ENCODE peak calls at places on chromosomes 4 and X, in four cellular contexts. One of them, this sample, is unnamed. For H3K4me1, the result is how much of the 10 kb centered on the place peaks cover.

GRCh38 chrX:74179071-74179470 is 124.9 kb upstream of the ZCCHC13 start:
- DNase-seq in sigmoid colon: no peak
- DNase-seq in thyroid gland: no peak
- DNase-seq in heart left ventricle: no peak
- DNase-seq in this sample: no peak

GRCh38 chrX:123424546-123424945 is 240.5 kb downstream of the GRIA3 start:
- DNase-seq in sigmoid colon: no peak
- DNase-seq in thyroid gland: no peak
- DNase-seq in heart left ventricle: no peak
- DNase-seq in this sample: no peak

GRCh38 chrX:80876877-80877276 is 67.2 kb upstream of the BRWD3 start:
- DNase-seq in thyroid gland: no peak
- DNase-seq in heart left ventricle: no peak
- DNase-seq in sigmoid colon: no peak
- DNase-seq in this sample: no peak

GRCh38 chr4:52250124-52250523 is 199.0 kb downstream of the SPATA18 start:
- DNase-seq in sigmoid colon: peak
- DNase-seq in thyroid gland: no peak
- DNase-seq in heart left ventricle: peak
- DNase-seq in this sample: peak

GRCh38 chr4:145538636-145539035 is 57.0 kb downstream of the SMAD1 start:
- DNase-seq in heart left ventricle: no peak
- DNase-seq in thyroid gland: no peak
- DNase-seq in sigmoid colon: no peak
- DNase-seq in this sample: no peak

GRCh38 chr4:135927651-135928050 is 1604.6 kb downstream of the PCDH18 start:
- DNase-seq in thyroid gland: no peak
- DNase-seq in heart left ventricle: no peak
- DNase-seq in sigmoid colon: no peak
- DNase-seq in this sample: no peak

GRCh38 chr4:141807073-141807472 is 170.7 kb downstream of the IL15 start:
- DNase-seq in thyroid gland: no peak
- DNase-seq in heart left ventricle: no peak
- DNase-seq in sigmoid colon: no peak
- DNase-seq in this sample: no peak

GRCh38 chr4:145735330-145735638 is 55.3 kb downstream of the C4orf51 start:
- DNase-seq in heart left ventricle: no peak
- DNase-seq in sigmoid colon: no peak
- DNase-seq in thyroid gland: peak
- DNase-seq in this sample: no peak

GRCh38 chrX:110415440-110416167 is 57.0 kb downstream of the RTL9 start:
- DNase-seq in thyroid gland: no peak
- DNase-seq in heart left ventricle: no peak
- DNase-seq in sigmoid colon: no peak
- DNase-seq in this sample: no peak

GRCh38 chrX:107398115-107398514 is 51.3 kb upstream of the FRMPD3 start:
- DNase-seq in sigmoid colon: no peak
- DNase-seq in heart left ventricle: peak
- DNase-seq in thyroid gland: no peak
- DNase-seq in this sample: no peak

GRCh38 chr4:128470492-128471053 is 183.0 kb upstream of the PGRMC2 start:
- DNase-seq in sigmoid colon: no peak
- DNase-seq in heart left ventricle: no peak
- DNase-seq in thyroid gland: no peak
- DNase-seq in this sample: no peak

GRCh38 chrX:45363596-45363995 is 162.9 kb upstream of the DIPK2B start:
- DNase-seq in sigmoid colon: no peak
- DNase-seq in thyroid gland: no peak
- DNase-seq in heart left ventricle: no peak
- DNase-seq in this sample: no peak

GRCh38 chrX:7316887-7317286 is 168.9 kb upstream of the PUDP start:
- DNase-seq in heart left ventricle: no peak
- DNase-seq in sigmoid colon: no peak
- DNase-seq in thyroid gland: no peak
- DNase-seq in this sample: no peak

GRCh38 chr4:98468744-98469143 is 189.7 kb downstream of the TSPAN5 start:
- DNase-seq in thyroid gland: peak
- DNase-seq in sigmoid colon: no peak
- DNase-seq in heart left ventricle: peak
- DNase-seq in this sample: peak

GRCh38 chr4:118360101-118360500 is 7.3 kb upstream of the PRSS12 start:
- DNase-seq in heart left ventricle: no peak
- DNase-seq in thyroid gland: no peak
- DNase-seq in sigmoid colon: no peak
- DNase-seq in this sample: no peak

GRCh38 chrX:107744868-107745267 is 30.7 kb downstream of the TSC22D3 start:
- DNase-seq in heart left ventricle: no peak
- DNase-seq in thyroid gland: no peak
- DNase-seq in sigmoid colon: no peak
- DNase-seq in this sample: no peak

GRCh38 chr4:19721587-19721986 is 530.1 kb upstream of the SLIT2 start:
- DNase-seq in thyroid gland: no peak
- DNase-seq in heart left ventricle: no peak
- DNase-seq in sigmoid colon: no peak
- DNase-seq in this sample: no peak

DNA sequence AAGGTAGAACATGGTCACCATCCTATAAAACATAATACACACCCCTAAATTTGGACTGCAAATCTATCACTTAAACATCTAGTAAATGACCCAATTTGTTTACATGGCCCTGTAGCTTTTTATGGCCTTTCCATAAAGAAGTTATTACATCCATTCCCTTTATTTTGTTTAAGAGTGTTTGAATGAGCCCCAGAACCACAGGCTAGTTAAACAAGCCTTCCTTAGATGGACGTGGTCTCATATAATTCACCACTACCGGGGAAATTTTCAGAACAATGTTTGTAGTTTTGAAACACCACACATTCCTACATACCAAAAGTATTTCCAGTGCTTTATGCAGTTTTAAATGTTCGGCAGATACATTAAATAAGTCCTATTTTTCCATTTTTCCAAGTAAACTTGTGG is 12.3 kb downstream of the PDGFC start:
- DNase-seq in heart left ventricle: no peak
- DNase-seq in thyroid gland: no peak
- DNase-seq in sigmoid colon: no peak
- DNase-seq in this sample: no peak
- H3K4me1 ChIP-seq in heart left ventricle: under half
- H3K4me1 ChIP-seq in thyroid gland: under half
- H3K4me1 ChIP-seq in sigmoid colon: half or more
- H3K4me1 ChIP-seq in this sample: under half

GRCh38 chrX:131067216-131067615 is 9.1 kb downstream of the ARHGAP36 start:
- DNase-seq in sigmoid colon: no peak
- DNase-seq in heart left ventricle: no peak
- DNase-seq in thyroid gland: no peak
- DNase-seq in this sample: no peak

GRCh38 chrX:131066237-131066636 is 8.1 kb downstream of the ARHGAP36 start:
- DNase-seq in thyroid gland: no peak
- DNase-seq in sigmoid colon: no peak
- DNase-seq in heart left ventricle: no peak
- DNase-seq in this sample: no peak

GRCh38 chrX:131059231-131059630 is 1.1 kb downstream of the ARHGAP36 start:
- DNase-seq in heart left ventricle: no peak
- DNase-seq in sigmoid colon: no peak
- DNase-seq in thyroid gland: no peak
- DNase-seq in this sample: no peak

GRCh38 chrX:131060147-131060546 is 2.0 kb downstream of the ARHGAP36 start:
- DNase-seq in thyroid gland: no peak
- DNase-seq in heart left ventricle: no peak
- DNase-seq in sigmoid colon: no peak
- DNase-seq in this sample: no peak

GRCh38 chrX:131063613-131064012 is 5.5 kb downstream of the ARHGAP36 start:
- DNase-seq in heart left ventricle: no peak
- DNase-seq in sigmoid colon: no peak
- DNase-seq in thyroid gland: no peak
- DNase-seq in this sample: no peak
- TF ChIP-seq CTCF in heart left ventricle: no peak
- TF ChIP-seq CTCF in sigmoid colon: no peak
- TF ChIP-seq CTCF in thyroid gland: no peak
- TF ChIP-seq CTCF in this sample: no peak

GRCh38 chrX:13001097-13001496 is 26.2 kb downstream of the TMSB4X start:
- DNase-seq in thyroid gland: no peak
- DNase-seq in sigmoid colon: no peak
- DNase-seq in heart left ventricle: no peak
- DNase-seq in this sample: no peak

GRCh38 chrX:13005671-13006473 is 31.0 kb downstream of the TMSB4X start:
- DNase-seq in thyroid gland: peak
- DNase-seq in heart left ventricle: no peak
- DNase-seq in sigmoid colon: no peak
- DNase-seq in this sample: no peak

GRCh38 chrX:12999422-12999821 is 24.5 kb downstream of the TMSB4X start:
- DNase-seq in thyroid gland: no peak
- DNase-seq in sigmoid colon: no peak
- DNase-seq in heart left ventricle: no peak
- DNase-seq in this sample: no peak

GRCh38 chrX:13000311-13000811 is 25.5 kb downstream of the TMSB4X start:
- DNase-seq in sigmoid colon: no peak
- DNase-seq in heart left ventricle: no peak
- DNase-seq in thyroid gland: peak
- DNase-seq in this sample: no peak

GRCh38 chrX:13001961-13002671 is 27.2 kb downstream of the TMSB4X start:
- DNase-seq in sigmoid colon: no peak
- DNase-seq in heart left ventricle: no peak
- DNase-seq in thyroid gland: no peak
- DNase-seq in this sample: no peak
- H3K4me1 ChIP-seq in sigmoid colon: under half
- H3K4me1 ChIP-seq in heart left ventricle: under half
- H3K4me1 ChIP-seq in thyroid gland: under half
- H3K4me1 ChIP-seq in this sample: under half

DNA sequence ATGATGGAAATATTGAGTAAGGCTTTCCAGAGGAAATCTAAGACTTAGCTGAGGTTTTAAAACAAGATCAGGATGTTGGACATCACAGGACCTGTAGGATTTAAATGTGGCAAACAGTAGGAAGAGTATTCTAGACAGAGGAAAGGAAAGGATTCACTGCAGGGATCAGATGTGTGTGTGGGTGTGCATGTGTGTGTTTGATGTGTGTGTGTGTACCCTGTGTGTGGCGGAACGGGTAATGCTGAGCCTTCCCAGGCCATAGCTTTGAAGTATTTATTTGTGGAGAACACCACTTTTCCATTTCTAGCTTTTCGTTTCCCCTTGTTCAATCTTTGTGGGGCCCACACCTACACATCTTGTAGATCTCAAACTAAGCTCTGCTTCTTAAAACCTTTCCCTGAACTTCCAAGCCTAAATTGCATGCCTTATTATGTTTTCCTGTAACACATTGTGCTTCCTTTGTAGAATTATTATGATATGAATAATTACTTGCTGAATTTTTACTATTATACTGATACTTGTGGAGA is 6.9 kb downstream of the GUCY1A1 start:
- DNase-seq in thyroid gland: no peak
- DNase-seq in heart left ventricle: no peak
- DNase-seq in sigmoid colon: no peak
- DNase-seq in this sample: no peak
- TF ChIP-seq CTCF in thyroid gland: no peak
- TF ChIP-seq CTCF in heart left ventricle: no peak
- TF ChIP-seq CTCF in sigmoid colon: no peak
- TF ChIP-seq CTCF in this sample: no peak

GRCh38 chr4:100588076-100588475 is 70.3 kb upstream of the EMCN start:
- DNase-seq in thyroid gland: no peak
- DNase-seq in sigmoid colon: no peak
- DNase-seq in heart left ventricle: no peak
- DNase-seq in this sample: no peak
- H3K4me1 ChIP-seq in thyroid gland: under half
- H3K4me1 ChIP-seq in sigmoid colon: under half
- H3K4me1 ChIP-seq in heart left ventricle: under half
- H3K4me1 ChIP-seq in this sample: under half